ENCODE peak calls at places on chromosomes 16 and 17, in four cellular contexts. L is naive B cell, J is HT-29, Z is COR-L47. K is an unnamed sample.

GRCh38 chr17:8644507-8644902 is 14.0 kb upstream of the MYH10 start:
- DNase-seq in L (no peak), J (no peak), Z (no peak), K (no peak)

GRCh38 chr17:70476368-70476767 is 307.0 kb downstream of the KCNJ2 start:
- DNase-seq in Z (no peak), J (no peak), L (no peak), K (no peak)

GRCh38 chr16:68332411-68333121 is 21.7 kb downstream of the PRMT7 start:
- DNase-seq in Z (no peak), L (peak), J (peak), K (no peak)

GRCh38 chr17:40284085-40284713 is 3.5 kb upstream of the CDC6 start:
- DNase-seq in Z (no peak), L (no peak), J (peak), K (no peak)

GRCh38 chr16:8878523-8878911 is 3.6 kb upstream of the LITAFD start:
- DNase-seq in L (no peak), Z (no peak), J (peak), K (no peak)

GRCh38 chr16:87273471-87274030 is 43.6 kb downstream of the C16orf95 start:
- DNase-seq in J (no peak), L (no peak), Z (no peak), K (no peak)

GRCh38 chr17:35731239-35731931 is at the start of gene RASL10B:
- DNase-seq in J (peak), L (peak), Z (peak), K (no peak)

GRCh38 chr16:66858740-66859396 is 14.7 kb downstream of the CA7 start:
- DNase-seq in L (no peak), Z (peak), J (peak), K (no peak)

GRCh38 chr17:4693416-4693815 is 10.5 kb downstream of the PELP1 start:
- DNase-seq in Z (no peak), L (no peak), J (no peak), K (no peak)

GRCh38 chr17:56739376-56739775 is 94.3 kb downstream of the C17orf67 start:
- DNase-seq in J (no peak), Z (no peak), L (no peak), K (no peak)

GRCh38 chr16:28829747-28830146 is 6.9 kb downstream of the ATXN2L start:
- DNase-seq in J (no peak), L (no peak), Z (no peak), K (no peak)

GRCh38 chr17:72560303-72561247 is 439.8 kb downstream of the SOX9 start:
- DNase-seq in J (peak), L (peak), Z (peak), K (peak)

GRCh38 chr17:76370261-76370993 is 14.0 kb upstream of the SPHK1 start:
- DNase-seq in Z (no peak), J (peak), L (no peak), K (no peak)

GRCh38 chr17:10127819-10128375 is 70.5 kb downstream of the GAS7 start:
- DNase-seq in L (no peak), Z (no peak), J (no peak), K (no peak)

GRCh38 chr17:46774108-46774737 is 44.3 kb downstream of the WNT3 start:
- DNase-seq in Z (no peak), J (no peak), L (no peak), K (no peak)

GRCh38 chr17:35895602-35896001 is 15.4 kb upstream of the CCL5 start:
- DNase-seq in J (no peak), Z (no peak), L (no peak), K (no peak)

GRCh38 chr17:39677581-39678339 is 9.5 kb downstream of the PNMT start:
- DNase-seq in Z (peak), L (no peak), J (no peak), K (peak)

GRCh38 chr16:58098207-58099096 is 30.7 kb downstream of the CFAP20 start:
- DNase-seq in J (no peak), L (no peak), Z (peak), K (no peak)

GRCh38 chr16:19223235-19223847 is 55.3 kb downstream of the SYT17 start:
- DNase-seq in Z (no peak), J (peak), L (no peak), K (no peak)

GRCh38 chr16:68234188-68235104 is 1.5 kb downstream of the ESRP2 start:
- DNase-seq in Z (peak), J (peak), L (no peak), K (no peak)

K was measured in NCI-H2107.